ENCODE peak calls at places on chromosomes 7 and 10, in six cellular contexts. Q, Y, J, F, Z and E are unnamed samples.

GRCh38 chr10:11515596-11516418 is 95.6 kb downstream of the USP6NL start:
- DNase-seq in Q (peak), Y (peak), J (no peak), F (no peak), Z (peak), E (peak)

GRCh38 chr7:112646787-112647186 is 143.4 kb downstream of the TMEM168 start:
- DNase-seq in Q (peak), Y (no peak), J (no peak), F (no peak), Z (no peak), E (peak)

GRCh38 chr10:98293550-98294269 is 25.7 kb upstream of the LOXL4 start:
- DNase-seq in Q (peak), Y (no peak), J (no peak), F (no peak), Z (peak), E (no peak)

GRCh38 chr7:101953248-101953819 is 135.9 kb downstream of the CUX1 start:
- DNase-seq in Q (no peak), Y (no peak), J (no peak), F (no peak), Z (peak), E (no peak)

GRCh38 chr7:148944935-148945934 is 61.1 kb upstream of the EZH2 start:
- DNase-seq in Q (peak), Y (no peak), J (no peak), F (no peak), Z (peak), E (no peak)

GRCh38 chr7:35906191-35906908 is 105.5 kb downstream of the SEPTIN7 start:
- DNase-seq in Q (peak), Y (peak), J (peak), F (peak), Z (peak), E (peak)

GRCh38 chr7:27873006-27873295 is 133.0 kb downstream of the TAX1BP1 start:
- DNase-seq in Q (no peak), Y (no peak), J (no peak), F (no peak), Z (peak), E (no peak)

GRCh38 chr10:76881477-76882220 is 756.0 kb downstream of the KCNMA1 start:
- DNase-seq in Q (no peak), Y (no peak), J (no peak), F (no peak), Z (peak), E (no peak)

GRCh38 chr7:112067205-112067604 is 139.0 kb downstream of the DOCK4 start:
- DNase-seq in Q (no peak), Y (no peak), J (no peak), F (no peak), Z (no peak), E (no peak)

GRCh38 chr10:77625379-77625778 is 12.2 kb downstream of the KCNMA1 start:
- DNase-seq in Q (no peak), Y (no peak), J (no peak), F (no peak), Z (no peak), E (no peak)

GRCh38 chr10:70355234-70356021 is 27.0 kb downstream of the LRRC20 start:
- DNase-seq in Q (no peak), Y (no peak), J (no peak), F (no peak), Z (no peak), E (peak)

GRCh38 chr7:113764401-113765035 is 154.3 kb downstream of the PPP1R3A start:
- DNase-seq in Q (no peak), Y (no peak), J (no peak), F (no peak), Z (no peak), E (no peak)

GRCh38 chr10:113496124-113496523 is 56.7 kb upstream of the HABP2 start:
- DNase-seq in Q (no peak), Y (no peak), J (no peak), F (no peak), Z (peak), E (no peak)

GRCh38 chr10:113385021-113385975 is 167.6 kb upstream of the HABP2 start:
- DNase-seq in Q (peak), Y (peak), J (peak), F (no peak), Z (peak), E (peak)

GRCh38 chr7:141333459-141333858 is 217.8 kb upstream of the AGK start:
- DNase-seq in Q (no peak), Y (peak), J (no peak), F (no peak), Z (peak), E (no peak)

GRCh38 chr10:8389630-8390029 is 335.1 kb downstream of the GATA3 start:
- DNase-seq in Q (no peak), Y (no peak), J (no peak), F (no peak), Z (no peak), E (no peak)

GRCh38 chr10:115432188-115432819 is 339.1 kb downstream of the ATRNL1 start:
- DNase-seq in Q (peak), Y (no peak), J (no peak), F (no peak), Z (peak), E (peak)

GRCh38 chr10:13074562-13075451 is 25.2 kb upstream of the OPTN start:
- DNase-seq in Q (peak), Y (peak), J (peak), F (no peak), Z (peak), E (peak)

GRCh38 chr7:150373049-150373801 is 4.6 kb downstream of the REPIN1 start:
- DNase-seq in Q (no peak), Y (no peak), J (no peak), F (no peak), Z (no peak), E (no peak)